ENCODE peak calls at places on chromosome 12, in five cellular contexts. L is A549, Y is stomach, D is HCT116, S is body of pancreas. E is an unnamed sample.

GRCh38 chr12:123478762-123479161 is 20.8 kb downstream of the SNRNP35 start:
- DNase-seq in D (no peak), L (no peak), Y (no peak), S (no peak), E (peak)

GRCh38 chr12:110619534-110619953 is 5.6 kb downstream of the TCTN1 start:
- DNase-seq in L (no peak), S (no peak), D (no peak), Y (no peak), E (no peak)

GRCh38 chr12:72273851-72274284 is 1.7 kb downstream of the TRHDE start:
- DNase-seq in L (no peak), Y (no peak), S (peak), D (no peak), E (no peak)

GRCh38 chr12:76277480-76277879 is 70.7 kb downstream of the BBS10 start:
- DNase-seq in Y (no peak), S (no peak), L (no peak), D (no peak), E (peak)

GRCh38 chr12:51793201-51793600 is 55.3 kb downstream of the FIGNL2 start:
- DNase-seq in L (no peak), S (no peak), D (no peak), Y (no peak), E (no peak)

GRCh38 chr12:6074394-6074793 is 50.1 kb downstream of the VWF start:
- DNase-seq in S (no peak), Y (no peak), D (no peak), L (no peak), E (no peak)

GRCh38 chr12:70049596-70050360 is 193.5 kb upstream of the CNOT2 start:
- DNase-seq in S (no peak), L (no peak), Y (no peak), D (peak), E (no peak)

GRCh38 chr12:94047781-94048567 is 100.4 kb upstream of the PLXNC1 start:
- DNase-seq in L (no peak), Y (no peak), D (no peak), S (no peak), E (no peak)

GRCh38 chr12:1670815-1671268 is 20.0 kb upstream of the ADIPOR2 start:
- DNase-seq in D (no peak), L (no peak), Y (no peak), S (no peak), E (no peak)

GRCh38 chr12:5506821-5507231 is 74.9 kb downstream of the NTF3 start:
- DNase-seq in L (no peak), Y (no peak), S (no peak), D (no peak), E (no peak)

GRCh38 chr12:110330544-110330943 is 49.5 kb downstream of the ATP2A2 start:
- DNase-seq in L (no peak), S (no peak), D (no peak), Y (no peak), E (no peak)

GRCh38 chr12:29709641-29710040 is 74.1 kb downstream of the TMTC1 start:
- DNase-seq in Y (no peak), D (no peak), S (no peak), L (no peak), E (no peak)

GRCh38 chr12:75623631-75624118 is 112.3 kb upstream of the KRR1 start:
- DNase-seq in D (peak), S (no peak), L (peak), Y (no peak), E (peak)

GRCh38 chr12:50642035-50642451 is 121.9 kb upstream of the ATF1 start:
- DNase-seq in S (no peak), D (no peak), L (peak), Y (no peak), E (no peak)

GRCh38 chr12:76030378-76031080 is 1.0 kb downstream of the PHLDA1 start:
- DNase-seq in L (peak), S (peak), Y (peak), D (no peak), E (no peak)

GRCh38 chr12:130524759-130525158 is 187.1 kb downstream of the PIWIL1 start:
- DNase-seq in L (no peak), Y (no peak), S (no peak), D (no peak), E (no peak)

GRCh38 chr12:65923228-65923627 is 98.9 kb downstream of the HMGA2 start:
- DNase-seq in S (no peak), D (no peak), Y (no peak), L (no peak), E (no peak)

GRCh38 chr12:109385339-109386078 is 37.8 kb downstream of the MYO1H start:
- DNase-seq in S (no peak), D (peak), L (peak), Y (no peak), E (peak)

GRCh38 chr12:2682301-2683282 is 112.2 kb upstream of the FKBP4 start:
- DNase-seq in Y (no peak), L (peak), D (peak), S (no peak), E (no peak)

GRCh38 chr12:99418379-99418778 is 229.2 kb upstream of the GARIN6 start:
- DNase-seq in Y (no peak), D (no peak), S (no peak), L (no peak), E (no peak)

GRCh38 chr12:125249066-125249824 is 184.0 kb downstream of the AACS start:
- DNase-seq in D (no peak), S (no peak), Y (no peak), L (no peak), E (no peak)

GRCh38 chr12:52298677-52299076 is 7.3 kb upstream of the KRT81 start:
- DNase-seq in S (no peak), Y (no peak), L (no peak), D (no peak), E (no peak)

GRCh38 chr12:21527451-21528180 is 1.5 kb downstream of the SPX start:
- DNase-seq in Y (peak), L (peak), S (peak), D (no peak), E (no peak)

GRCh38 chr12:83700858-83701257 is 1014.2 kb downstream of the TMTC2 start:
- DNase-seq in D (no peak), L (no peak), Y (no peak), S (no peak), E (no peak)

GRCh38 chr12:124527861-124528561 is 39.4 kb downstream of the NCOR2 start:
- DNase-seq in L (no peak), Y (no peak), D (no peak), S (no peak), E (no peak)

GRCh38 chr12:67592228-67593011 is 56.1 kb upstream of the DYRK2 start:
- DNase-seq in S (no peak), L (peak), Y (no peak), D (peak), E (peak)

GRCh38 chr12:119666226-119666808 is 1.6 kb upstream of the PRKAB1 start:
- DNase-seq in S (no peak), L (no peak), Y (no peak), D (no peak), E (no peak)

GRCh38 chr12:119669744-119670472 is 2.0 kb downstream of the PRKAB1 start:
- DNase-seq in Y (peak), S (peak), L (no peak), D (no peak), E (no peak)

GRCh38 chr12:119666900-119667576 is 895 bp upstream of the PRKAB1 start:
- DNase-seq in L (no peak), D (no peak), Y (no peak), S (no peak), E (no peak)

GRCh38 chr12:119668315-119668651 is 350 bp downstream of the PRKAB1 start:
- DNase-seq in L (no peak), D (no peak), Y (no peak), S (no peak), E (no peak)

DNA sequence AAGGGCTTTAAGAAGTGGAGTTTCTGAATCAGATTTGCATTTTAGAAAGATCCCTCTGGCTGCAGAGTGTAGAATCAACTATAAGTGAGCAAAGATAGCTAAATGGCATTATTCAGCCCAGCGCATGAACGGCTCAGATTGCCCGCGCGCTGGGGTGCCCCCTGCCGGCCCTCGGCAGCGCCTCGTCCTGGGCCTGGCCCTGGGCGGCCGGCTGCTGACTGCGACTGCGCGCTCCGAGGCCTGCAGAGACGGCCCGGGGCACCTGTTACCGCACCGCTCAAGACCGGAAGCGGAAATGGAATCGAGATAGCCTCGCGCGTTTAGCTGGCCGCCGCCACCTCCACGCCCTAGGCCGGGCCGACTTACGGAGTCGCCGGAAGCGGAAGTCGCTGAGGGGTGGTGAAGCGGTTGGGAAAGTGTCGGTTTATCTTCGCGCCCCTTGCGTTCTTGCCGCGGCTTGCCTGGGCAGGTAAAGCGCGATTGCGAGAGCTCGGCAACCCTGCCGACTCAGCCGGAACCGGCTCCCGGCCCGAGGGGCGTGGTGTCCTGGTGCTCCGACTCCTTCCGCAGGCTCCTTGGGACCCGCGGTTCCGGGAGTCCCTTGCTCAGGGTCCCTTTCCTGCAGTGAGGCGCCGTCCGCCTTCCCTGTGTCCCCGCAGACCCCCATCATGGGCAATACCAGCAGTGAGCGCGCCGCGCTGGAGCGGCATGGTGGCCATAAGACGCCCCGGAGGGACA is at the start of gene PRKAB1:
- DNase-seq in Y (peak), L (peak), D (peak), S (peak), E (peak)
- TF ChIP-seq POLR2A in Y (no peak), L (peak), D (peak), S (peak), E (peak)

GRCh38 chr12:101927042-101927441 is 49.7 kb downstream of the DRAM1 start:
- DNase-seq in Y (no peak), S (no peak), D (no peak), L (no peak), E (no peak)

GRCh38 chr12:101929365-101930041 is 52.1 kb downstream of the DRAM1 start:
- DNase-seq in S (no peak), D (no peak), Y (no peak), L (no peak), E (no peak)

GRCh38 chr12:101927999-101928398 is 50.6 kb downstream of the DRAM1 start:
- DNase-seq in L (no peak), Y (no peak), D (no peak), S (no peak), E (no peak)

GRCh38 chr12:101925935-101926334 is 48.6 kb downstream of the DRAM1 start:
- DNase-seq in Y (no peak), D (no peak), S (no peak), L (no peak), E (no peak)

DNA sequence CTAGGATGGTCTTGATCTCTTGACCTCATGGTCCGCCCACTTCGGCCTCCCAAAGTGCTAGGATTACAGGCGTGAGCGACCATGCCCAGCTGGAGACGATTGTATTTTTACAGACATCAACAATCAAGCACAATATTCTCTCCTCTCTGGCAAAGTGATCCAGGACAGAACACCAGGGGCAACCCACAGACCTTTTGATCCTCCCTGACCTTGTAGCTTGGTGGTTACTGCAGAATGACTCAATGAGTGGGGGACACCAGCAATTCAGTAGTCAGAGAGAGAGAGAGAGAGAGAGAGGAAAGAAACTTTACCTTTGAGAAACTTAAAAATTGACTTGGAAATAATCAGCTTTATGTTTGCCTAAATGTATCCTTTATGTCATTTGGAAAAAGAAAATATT is 51.2 kb downstream of the DRAM1 start:
- DNase-seq in D (no peak), Y (no peak), L (no peak), S (no peak), E (no peak)
- TF ChIP-seq POLR2A in D (no peak), Y (no peak), L (no peak), S (no peak), E (no peak)

GRCh38 chr12:47779943-47780504 is 7.0 kb downstream of the SLC48A1 start:
- DNase-seq in D (no peak), L (no peak), S (no peak), Y (no peak), E (no peak)

GRCh38 chr12:47777741-47778558 is 4.9 kb downstream of the SLC48A1 start:
- DNase-seq in D (no peak), S (no peak), L (no peak), Y (peak), E (no peak)

GRCh38 chr12:47778842-47779241 is 5.8 kb downstream of the SLC48A1 start:
- DNase-seq in D (no peak), Y (no peak), S (no peak), L (no peak), E (no peak)

GRCh38 chr12:47777151-47777550 is 4.1 kb downstream of the SLC48A1 start:
- DNase-seq in L (no peak), Y (no peak), D (no peak), S (no peak), E (no peak)

GRCh38 chr12:47779301-47779942 is 6.4 kb downstream of the SLC48A1 start:
- DNase-seq in D (peak), L (peak), S (peak), Y (peak), E (peak)
- TF ChIP-seq POLR2A in D (no peak), L (no peak), S (no peak), Y (no peak), E (no peak)

GRCh38 chr12:113919791-113920190 is 46.3 kb downstream of the RBM19 start:
- DNase-seq in L (no peak), D (no peak), S (no peak), Y (no peak), E (no peak)
- TF ChIP-seq POLR2A in L (no peak), D (no peak), S (no peak), Y (no peak), E (no peak)

GRCh38 chr12:68844318-68844745 is 36.4 kb downstream of the MDM2 start:
- DNase-seq in S (no peak), L (no peak), D (no peak), Y (no peak), E (no peak)

GRCh38 chr12:68842123-68842522 is 34.1 kb downstream of the MDM2 start:
- DNase-seq in S (no peak), Y (no peak), D (no peak), L (no peak), E (no peak)

GRCh38 chr12:68839183-68840147 is 31.5 kb downstream of the MDM2 start:
- DNase-seq in S (no peak), Y (no peak), D (no peak), L (no peak), E (no peak)

GRCh38 chr12:68842784-68843567 is 35.0 kb downstream of the MDM2 start:
- DNase-seq in S (no peak), Y (no peak), D (no peak), L (no peak), E (no peak)

GRCh38 chr12:68841717-68842116 is 33.7 kb downstream of the MDM2 start:
- DNase-seq in D (no peak), L (no peak), S (no peak), Y (no peak), E (no peak)
- TF ChIP-seq POLR2A in D (no peak), L (no peak), S (no peak), Y (no peak), E (no peak)

DNA sequence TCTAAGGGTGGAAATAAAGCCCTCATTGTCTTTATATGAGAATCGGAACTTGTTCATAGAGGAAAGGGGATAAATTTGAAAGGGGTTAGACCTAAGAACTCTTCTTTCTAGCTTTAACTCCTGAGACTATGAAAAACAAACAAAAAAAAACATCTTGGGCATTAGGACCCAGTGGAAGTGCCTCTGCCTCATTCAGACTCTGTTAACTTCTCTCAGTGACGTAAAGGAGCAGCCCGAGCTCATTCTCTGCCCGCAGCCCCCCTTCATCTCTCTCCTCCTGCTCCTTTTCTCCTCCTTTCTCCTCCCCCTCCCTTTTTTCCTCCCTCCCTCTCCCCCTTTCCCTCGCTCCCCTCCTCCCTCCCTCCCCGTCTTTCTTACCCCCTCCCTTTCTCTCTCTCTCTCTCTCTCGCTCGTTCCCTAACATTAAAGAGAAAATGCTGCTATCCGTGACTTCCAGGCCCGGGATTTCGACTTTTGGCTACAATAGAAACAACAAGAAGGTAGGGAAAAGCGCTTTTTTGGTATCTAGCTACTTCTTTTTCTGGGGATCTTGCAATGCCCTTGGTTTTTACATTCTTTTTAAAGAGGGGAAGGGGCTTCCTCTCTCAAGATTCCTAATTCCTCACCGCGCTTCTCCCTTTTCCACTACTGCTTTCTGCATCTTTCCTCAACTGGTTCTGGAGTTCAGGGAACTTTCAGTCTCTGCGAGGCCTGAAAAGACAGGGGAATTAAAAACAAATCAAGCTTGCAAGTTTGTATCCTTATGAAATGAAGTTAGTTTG is at the start of gene RBMS2:
- DNase-seq in Y (peak), L (peak), S (peak), D (peak), E (peak)
- TF ChIP-seq POLR2A in Y (no peak), L (no peak), S (no peak), D (no peak), E (no peak)

DNA sequence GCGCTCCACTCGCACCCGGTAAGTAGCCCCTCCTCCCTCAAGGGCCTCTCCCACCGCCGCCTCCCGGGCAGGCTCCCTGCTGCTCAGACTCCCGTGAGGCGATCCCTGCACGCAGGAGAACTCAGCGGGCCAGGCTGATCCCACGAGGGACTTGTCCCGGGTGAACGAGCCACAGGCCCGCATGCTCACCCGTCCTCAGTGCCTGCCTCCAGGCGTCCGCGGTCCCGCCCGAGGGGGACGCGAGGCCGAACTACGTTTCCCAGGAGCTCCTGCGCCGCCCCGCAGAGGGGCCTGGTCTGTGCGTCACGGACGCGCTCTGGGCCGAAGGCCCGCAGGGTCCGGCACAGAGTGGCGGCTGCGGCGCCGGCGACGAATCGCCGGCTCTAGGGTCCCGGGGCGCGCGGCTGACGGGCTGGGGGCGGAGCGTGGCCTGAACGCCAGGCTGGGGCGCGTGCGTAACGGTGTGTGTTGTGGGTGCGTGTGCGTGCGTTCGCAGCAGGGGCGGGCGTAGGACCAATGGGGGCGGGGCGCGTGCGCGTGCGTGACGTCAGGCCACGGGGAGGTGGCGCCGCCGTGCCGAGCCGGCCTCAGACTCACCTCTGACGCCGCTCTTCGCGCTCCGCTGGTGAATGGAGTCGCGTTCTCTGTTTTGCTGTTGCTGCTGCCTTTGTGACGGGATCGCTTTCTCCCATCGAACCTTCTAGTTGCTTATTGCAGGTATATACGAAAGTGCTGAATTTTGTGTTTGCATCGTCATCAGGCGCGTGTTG is at the start of the genes ZNF10 and ZNF891:
- DNase-seq in Y (peak), S (peak), L (peak), D (no peak), E (peak)
- TF ChIP-seq POLR2A in Y (no peak), S (peak), L (peak), D (no peak), E (peak)

GRCh38 chr12:14948672-14949071 is 10.3 kb upstream of the ERP27 start:
- DNase-seq in Y (no peak), D (no peak), S (peak), L (peak), E (no peak)
- TF ChIP-seq POLR2A in Y (no peak), D (no peak), S (peak), L (no peak), E (no peak)

GRCh38 chr12:10363922-10364838 is 25.7 kb downstream of the KLRK1 start:
- DNase-seq in S (peak), Y (peak), L (no peak), D (no peak), E (peak)
- TF ChIP-seq POLR2A in S (peak), Y (no peak), L (no peak), D (no peak), E (no peak)

E was measured in H54.